ENCODE peak calls at places on chromosome 21, in ten cellular contexts. A is psoas muscle, E is mucosa of descending colon, O is esophagus squamous epithelium, G is K562, K is sigmoid colon, U is endodermal cell, D is astrocyte, N is lower lobe of right lung, Y is keratinocyte. L is an unnamed sample. For H3K9me3 and H3K4me1, the result is how much of the 10 kb centered on the place peaks cover.

GRCh38 chr21:37463083-37463780 is 96.7 kb downstream of the DYRK1A start:
- DNase-seq in U (peak), A (no peak), G (peak), Y (no peak), E (no peak), N (no peak), O (no peak), D (peak), K (no peak), L (no peak)

GRCh38 chr21:20997633-20998455 is at the start of gene NCAM2:
- DNase-seq in Y (no peak), A (peak), N (peak), U (peak), G (peak), K (peak), O (no peak), E (peak), D (peak), L (peak)

GRCh38 chr21:45894891-45895777 is 86.4 kb upstream of the COL6A1 start:
- DNase-seq in N (peak), G (no peak), O (no peak), D (no peak), K (no peak), A (peak), Y (no peak), U (no peak), E (peak), L (no peak)

GRCh38 chr21:35014302-35015044 is 34.6 kb downstream of the RUNX1 start:
- DNase-seq in K (no peak), G (no peak), O (no peak), U (peak), A (no peak), N (no peak), Y (no peak), D (no peak), E (no peak), L (no peak)

GRCh38 chr21:45809421-45809820 is 165.9 kb downstream of the PCBP3 start:
- DNase-seq in D (no peak), K (no peak), A (no peak), O (no peak), G (no peak), U (peak), Y (no peak), N (no peak), E (no peak), L (no peak)

GRCh38 chr21:15826147-15826780 is 96.5 kb downstream of the USP25 start:
- DNase-seq in N (no peak), K (no peak), E (no peak), O (no peak), A (no peak), D (peak), U (peak), G (peak), Y (no peak), L (peak)

GRCh38 chr21:41112740-41113692 is 54.9 kb upstream of the BACE2 start:
- DNase-seq in Y (peak), O (no peak), N (no peak), K (no peak), D (peak), E (no peak), A (no peak), G (no peak), U (peak), L (no peak)

GRCh38 chr21:46661211-46661625 is 25.7 kb downstream of the PRMT2 start:
- DNase-seq in G (no peak), K (peak), D (peak), U (peak), N (peak), Y (no peak), A (peak), E (peak), O (no peak), L (peak)

GRCh38 chr21:33855190-33855589 is 60.4 kb downstream of the ATP5PO start:
- DNase-seq in A (no peak), U (peak), Y (no peak), N (no peak), G (peak), O (no peak), K (peak), E (no peak), D (no peak), L (no peak)

GRCh38 chr21:35606136-35606535 is 454.2 kb downstream of the SETD4 start:
- DNase-seq in N (no peak), Y (no peak), A (no peak), K (no peak), G (no peak), O (no peak), E (no peak), D (no peak), U (no peak), L (no peak)

GRCh38 chr21:31855180-31855579 is 17.6 kb upstream of the HUNK start:
- DNase-seq in A (no peak), Y (no peak), N (no peak), E (no peak), U (no peak), D (no peak), O (no peak), G (no peak), K (no peak), L (no peak)

GRCh38 chr21:16418663-16419062 is 688.9 kb downstream of the USP25 start:
- DNase-seq in K (no peak), G (no peak), A (no peak), D (peak), N (no peak), U (no peak), Y (no peak), E (no peak), O (no peak), L (no peak)

GRCh38 chr21:35571910-35572309 is 488.4 kb downstream of the SETD4 start:
- DNase-seq in K (no peak), U (no peak), D (no peak), A (no peak), E (no peak), G (no peak), Y (no peak), N (no peak), O (no peak), L (no peak)

GRCh38 chr21:36210779-36211659 is 54.4 kb downstream of the DOP1B start:
- DNase-seq in N (no peak), A (no peak), D (no peak), O (no peak), E (no peak), Y (no peak), U (peak), K (no peak), G (no peak), L (no peak)

GRCh38 chr21:35428489-35428888 is 379.4 kb upstream of the RUNX1 start:
- DNase-seq in K (peak), E (no peak), U (peak), N (peak), G (no peak), A (peak), Y (no peak), D (peak), O (no peak), L (no peak)

GRCh38 chr21:45973475-45974072 is 8.0 kb upstream of the COL6A1 start:
- DNase-seq in O (no peak), Y (no peak), N (peak), K (peak), G (peak), A (peak), D (peak), U (no peak), E (peak), L (peak)

GRCh38 chr21:45976666-45977335 is 4.8 kb upstream of the COL6A1 start:
- DNase-seq in O (no peak), D (no peak), A (no peak), U (peak), N (no peak), Y (no peak), G (no peak), E (no peak), K (peak), L (no peak)

GRCh38 chr21:14911351-14911750 is 153.4 kb downstream of the NRIP1 start:
- DNase-seq in G (no peak), A (no peak), U (no peak), Y (no peak), D (no peak), O (no peak), K (no peak), E (no peak), N (no peak), L (no peak)

GRCh38 chr21:46190491-46191131 is 6.4 kb upstream of the SPATC1L start:
- DNase-seq in U (no peak), G (no peak), E (no peak), A (no peak), O (no peak), D (no peak), Y (no peak), K (peak), N (no peak), L (no peak)

GRCh38 chr21:36914244-36915013 is 52.0 kb downstream of the HLCS start:
- DNase-seq in O (no peak), G (no peak), E (no peak), A (no peak), Y (no peak), N (no peak), U (no peak), D (no peak), K (no peak), L (no peak)

GRCh38 chr21:45611296-45611695 is 32.2 kb upstream of the PCBP3 start:
- DNase-seq in D (no peak), A (no peak), K (no peak), G (no peak), U (peak), E (no peak), O (no peak), N (no peak), Y (no peak), L (no peak)

GRCh38 chr21:36783612-36784383 is 84.9 kb downstream of the SIM2 start:
- DNase-seq in D (peak), E (no peak), N (no peak), K (no peak), Y (peak), A (no peak), G (no peak), U (no peak), O (no peak), L (no peak)

GRCh38 chr21:18411565-18411964 is 8.0 kb upstream of the TMPRSS15 start:
- DNase-seq in U (no peak), D (no peak), E (no peak), Y (no peak), A (no peak), N (no peak), K (no peak), G (no peak), O (no peak), L (no peak)

GRCh38 chr21:18417361-18417760 is 13.8 kb upstream of the TMPRSS15 start:
- DNase-seq in O (no peak), G (no peak), K (no peak), Y (no peak), A (no peak), D (no peak), U (no peak), E (no peak), N (no peak), L (no peak)
- H3K9me3 ChIP-seq in O (under half), G (under half), K (under half), Y (under half), A (under half), D (under half), U (under half), E (under half), N (under half), L (under half)

GRCh38 chr21:43369124-43369523 is 57.8 kb downstream of the SIK1 start:
- DNase-seq in U (no peak), K (no peak), G (no peak), E (no peak), A (peak), Y (no peak), D (peak), N (no peak), O (no peak), L (peak)

GRCh38 chr21:43370888-43371570 is 55.9 kb downstream of the SIK1 start:
- DNase-seq in U (no peak), K (no peak), G (no peak), D (no peak), A (no peak), O (no peak), E (no peak), N (no peak), Y (no peak), L (no peak)

GRCh38 chr21:43368685-43369084 is 58.2 kb downstream of the SIK1 start:
- DNase-seq in N (no peak), K (no peak), U (no peak), E (no peak), Y (no peak), O (no peak), D (no peak), A (no peak), G (no peak), L (no peak)

GRCh38 chr21:43369596-43370090 is 57.3 kb downstream of the SIK1 start:
- DNase-seq in A (no peak), Y (no peak), K (no peak), E (no peak), N (no peak), G (no peak), O (no peak), U (no peak), D (no peak), L (no peak)

DNA sequence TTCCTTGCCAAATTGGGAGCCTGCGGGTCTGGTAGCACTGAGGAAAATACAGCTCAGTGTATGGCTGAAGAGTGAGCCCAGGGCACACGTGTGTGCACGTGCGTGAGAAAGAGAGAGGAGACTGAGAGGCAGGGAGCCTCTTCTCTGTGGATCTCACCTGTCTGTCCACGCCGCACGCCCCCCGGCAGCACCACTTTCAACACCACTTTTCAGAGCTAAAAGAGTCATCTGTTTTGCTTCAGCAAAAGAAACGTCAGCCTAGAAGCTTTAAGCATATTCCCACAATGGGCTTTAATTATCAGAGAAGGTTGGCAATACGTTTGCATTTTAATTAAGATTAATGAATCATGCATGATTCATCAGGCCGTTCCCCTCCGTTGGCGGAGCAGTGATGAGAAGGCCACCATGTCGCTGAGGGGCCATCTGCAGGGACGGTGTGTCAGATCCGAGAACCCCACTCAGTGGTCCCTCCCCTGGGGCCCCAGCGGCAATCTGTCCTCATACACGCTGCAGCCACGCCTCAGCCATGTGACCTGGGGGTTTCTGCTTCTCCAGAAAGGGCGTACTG is 56.8 kb downstream of the SIK1 start:
- DNase-seq in D (peak), Y (no peak), E (no peak), G (no peak), K (no peak), O (no peak), U (no peak), N (no peak), A (no peak), L (no peak)
- H3K4me1 ChIP-seq in D (under half), Y (under half), E (under half), G (under half), K (under half), O (under half), U (under half), N (under half), A (under half), L (under half)

DNA sequence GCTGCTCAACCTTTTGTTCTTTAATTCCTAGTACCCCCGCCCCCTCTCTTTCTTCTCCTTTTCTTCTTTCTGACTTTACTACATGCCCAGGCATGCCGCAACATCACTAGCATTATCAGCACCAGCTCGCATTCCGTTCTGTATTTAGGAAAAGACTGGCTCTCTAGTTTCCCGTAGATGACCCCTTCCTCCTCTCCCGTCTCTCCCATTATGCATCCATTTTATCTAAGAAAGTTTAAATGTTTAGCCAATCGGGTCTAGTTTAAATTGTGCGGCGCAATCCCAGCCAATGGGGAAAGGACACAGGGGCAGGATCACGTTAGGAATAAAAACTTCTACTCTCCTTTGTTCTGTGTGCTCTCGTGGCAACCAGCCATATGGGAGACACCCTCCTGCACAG is 2.4 kb upstream of the KRTAP10-7 start:
- DNase-seq in Y (no peak), K (no peak), D (no peak), U (peak), O (no peak), E (no peak), A (no peak), N (no peak), G (no peak), L (no peak)
- H3K9me3 ChIP-seq in Y (under half), K (under half), D (under half), U (under half), O (under half), E (under half), A (under half), N (under half), G (under half), L (under half)

GRCh38 chr21:42657676-42658319 is 4.4 kb downstream of the PDE9A start:
- DNase-seq in G (no peak), U (no peak), A (no peak), O (no peak), E (peak), N (no peak), D (no peak), K (no peak), Y (no peak), L (no peak)
- H3K4me1 ChIP-seq in G (under half), U (under half), A (under half), O (under half), E (under half), N (under half), D (under half), K (half or more), Y (under half), L (under half)

GRCh38 chr21:26961704-26962103 is 5.2 kb downstream of the ADAMTS5 start:
- DNase-seq in G (peak), A (no peak), U (peak), E (no peak), N (no peak), D (no peak), K (no peak), Y (no peak), O (no peak), L (no peak)

GRCh38 chr21:26964379-26964778 is 2.5 kb downstream of the ADAMTS5 start:
- DNase-seq in E (peak), U (peak), A (peak), O (no peak), G (no peak), N (no peak), K (peak), Y (no peak), D (no peak), L (peak)

GRCh38 chr21:26965567-26966359 is 1.1 kb downstream of the ADAMTS5 start:
- DNase-seq in G (no peak), O (no peak), D (no peak), E (peak), Y (no peak), N (peak), A (peak), K (peak), U (peak), L (peak)

GRCh38 chr21:26965091-26965566 is 1.8 kb downstream of the ADAMTS5 start:
- DNase-seq in A (no peak), U (no peak), D (no peak), N (no peak), E (no peak), O (no peak), K (no peak), Y (no peak), G (no peak), L (no peak)

DNA sequence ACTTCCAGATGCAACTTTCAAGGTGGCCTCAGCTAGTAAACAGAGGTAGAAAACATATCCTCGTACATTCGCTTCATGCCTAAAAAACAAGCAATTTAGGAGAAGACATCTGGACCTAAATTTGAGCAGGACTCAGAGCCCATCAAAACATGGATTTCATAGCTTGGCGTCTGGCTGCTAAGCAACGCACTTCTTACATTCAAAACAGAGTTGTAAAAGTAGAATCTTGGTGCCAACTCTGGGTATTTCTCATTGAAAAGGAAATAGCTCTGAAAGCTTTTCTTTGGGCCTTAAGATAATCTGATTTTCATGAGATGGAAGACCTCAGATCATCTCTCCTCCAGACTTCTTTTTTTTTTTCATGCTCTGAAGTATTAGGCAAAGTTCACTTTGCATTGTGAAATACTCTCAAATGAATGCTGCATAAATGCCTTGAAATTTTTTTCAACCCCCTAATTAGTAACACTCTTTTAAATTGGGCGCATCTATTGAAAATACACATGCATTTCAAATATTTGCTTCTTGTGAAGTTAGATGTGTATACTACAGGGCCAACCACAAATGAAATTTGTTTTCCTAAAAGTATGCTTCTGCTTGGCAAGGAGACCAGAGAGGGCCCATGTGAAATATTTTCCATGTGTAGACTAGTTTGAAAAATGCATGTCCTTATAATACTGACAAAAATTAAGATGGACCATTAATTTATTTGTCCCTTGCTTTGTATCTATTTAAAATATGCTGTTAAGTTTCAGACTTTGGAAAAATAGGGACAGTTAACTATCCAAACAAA is 4.2 kb downstream of the ADAMTS5 start:
- DNase-seq in G (no peak), K (no peak), N (no peak), Y (no peak), O (no peak), E (no peak), A (no peak), U (no peak), D (no peak), L (no peak)
- H3K9me3 ChIP-seq in G (under half), K (under half), N (under half), Y (under half), O (under half), E (under half), A (under half), U (under half), D (under half), L (under half)